ENCODE peak calls at places on chromosomes 7 and 10, in five cellular contexts. H, D, L, M and C are unnamed samples. For H3K9me3, the result is how much of the 10 kb centered on the place peaks cover.

GRCh38 chr10:90862908-90863514 is 5.2 kb upstream of the HTR7 start:
- DNase-seq in D (peak), M (peak), H (no peak), L (no peak), C (no peak)

GRCh38 chr7:14821757-14822480 is 80.6 kb downstream of the DGKB start:
- DNase-seq in H (no peak), D (no peak), M (peak), L (no peak), C (no peak)

GRCh38 chr10:60910543-60910942 is 33.4 kb downstream of the RHOBTB1 start:
- DNase-seq in M (no peak), L (peak), D (no peak), H (peak), C (no peak)

GRCh38 chr10:99766282-99766681 is 16.2 kb upstream of the ABCC2 start:
- DNase-seq in D (no peak), L (no peak), H (no peak), M (no peak), C (no peak)

GRCh38 chr10:132392811-132393694 is 3.9 kb upstream of the PWWP2B start:
- DNase-seq in L (no peak), H (no peak), D (no peak), M (peak), C (peak)

GRCh38 chr7:116165717-116166116 is 44.6 kb upstream of the TES start:
- DNase-seq in H (peak), M (no peak), D (no peak), L (no peak), C (no peak)

GRCh38 chr7:134182078-134182477 is 54.9 kb downstream of the LRGUK start:
- DNase-seq in H (no peak), D (no peak), L (no peak), M (no peak), C (no peak)

GRCh38 chr7:76246804-76247389 is 45.2 kb downstream of the SRRM3 start:
- DNase-seq in M (no peak), D (no peak), H (no peak), L (no peak), C (no peak)

GRCh38 chr10:9012312-9012711 is 957.8 kb downstream of the GATA3 start:
- DNase-seq in L (no peak), H (no peak), D (no peak), M (peak), C (no peak)

GRCh38 chr7:43650457-43651052 is 67.6 kb downstream of the STK17A start:
- DNase-seq in D (no peak), L (no peak), M (peak), H (no peak), C (no peak)

GRCh38 chr7:131424219-131424822 is 96.6 kb downstream of the MKLN1 start:
- DNase-seq in L (no peak), M (peak), H (no peak), D (peak), C (no peak)

GRCh38 chr10:94287331-94287730 is 75.4 kb downstream of the NOC3L start:
- DNase-seq in L (no peak), D (no peak), M (no peak), H (no peak), C (no peak)

GRCh38 chr7:120827719-120828118 is 30.2 kb downstream of the TSPAN12 start:
- DNase-seq in H (no peak), D (no peak), L (no peak), M (peak), C (no peak)

GRCh38 chr10:4033341-4033896 is 248.4 kb upstream of the KLF6 start:
- DNase-seq in M (peak), D (no peak), L (no peak), H (no peak), C (no peak)

GRCh38 chr7:29793507-29793906 is 12.8 kb upstream of the WIPF3 start:
- DNase-seq in D (peak), L (no peak), H (no peak), M (no peak), C (no peak)

GRCh38 chr7:28062197-28062988 is 118.2 kb downstream of the JAZF1 start:
- DNase-seq in H (peak), M (peak), L (peak), D (peak), C (peak)

GRCh38 chr7:57177856-57178767 is 45.9 kb upstream of the ZNF479 start:
- DNase-seq in H (no peak), D (no peak), L (no peak), M (no peak), C (no peak)

GRCh38 chr10:122140941-122141623 is 130.0 kb upstream of the BTBD16 start:
- DNase-seq in M (peak), L (peak), H (peak), D (peak), C (peak)

GRCh38 chr10:22022257-22023051 is 18.9 kb upstream of the DNAJC1 start:
- DNase-seq in D (peak), H (peak), L (no peak), M (no peak), C (no peak)

GRCh38 chr7:44307905-44308740 is 17.3 kb downstream of the CAMK2B start:
- DNase-seq in M (no peak), L (peak), D (no peak), H (no peak), C (no peak)

GRCh38 chr7:143049380-143049779 is 2.8 kb upstream of the OR6V1 start:
- DNase-seq in L (no peak), D (no peak), H (no peak), M (no peak), C (no peak)

GRCh38 chr7:143048827-143049226 is 3.3 kb upstream of the OR6V1 start:
- DNase-seq in L (no peak), H (no peak), D (no peak), M (no peak), C (no peak)

GRCh38 chr7:143043391-143043790 is 8.8 kb upstream of the OR6V1 start:
- DNase-seq in H (no peak), L (no peak), D (no peak), M (no peak), C (no peak)

GRCh38 chr7:143046334-143046935 is 5.7 kb upstream of the OR6V1 start:
- DNase-seq in M (no peak), D (no peak), L (no peak), H (no peak), C (no peak)

DNA sequence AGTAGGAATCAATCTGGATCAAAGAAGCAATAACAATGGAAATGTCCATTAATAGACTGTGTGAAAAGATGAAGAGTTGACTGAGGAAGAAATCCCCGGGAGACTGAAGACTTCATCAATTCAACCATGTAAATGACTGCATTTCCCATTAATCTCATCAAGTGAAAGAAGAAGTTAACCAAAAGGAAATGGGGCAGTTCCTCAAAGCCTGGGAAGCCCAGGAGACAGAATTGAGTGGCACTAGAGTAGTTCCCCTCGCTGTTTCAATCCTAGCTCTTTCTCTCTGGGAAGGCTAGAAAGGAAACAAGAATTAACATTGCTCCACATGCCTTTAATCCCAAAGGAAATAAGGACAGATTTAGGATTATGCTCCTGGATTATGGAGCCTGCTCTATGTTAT is 4.8 kb upstream of the OR6V1 start:
- DNase-seq in M (no peak), L (no peak), H (no peak), D (no peak), C (no peak)
- TF ChIP-seq POLR2A in M (no peak), L (no peak), H (no peak), D (no peak), C (no peak)

DNA sequence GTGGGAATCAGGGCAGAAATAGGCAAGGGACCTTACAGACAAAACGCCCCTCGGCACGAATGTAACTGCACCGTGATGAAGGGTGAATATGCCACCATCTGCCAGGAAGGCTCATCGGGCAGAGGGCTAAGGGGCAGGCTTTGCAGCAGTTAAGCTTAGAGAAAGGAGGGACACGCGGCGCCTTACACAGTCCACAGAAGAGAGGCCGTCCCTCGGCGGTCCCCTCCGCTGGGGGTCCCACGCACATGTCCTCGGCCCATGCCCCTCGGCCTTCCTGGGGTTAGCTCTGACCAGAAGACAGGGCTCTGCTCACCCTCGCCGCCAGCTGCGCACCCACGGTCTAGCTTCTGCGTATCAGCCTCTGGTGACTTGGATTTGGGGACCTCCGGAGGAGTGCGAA is 141.1 kb downstream of the DYNC2I1 start:
- DNase-seq in M (no peak), D (no peak), L (no peak), H (no peak), C (no peak)
- H3K9me3 ChIP-seq in M (under half), D (under half), L (under half), H (under half), C (under half)

DNA sequence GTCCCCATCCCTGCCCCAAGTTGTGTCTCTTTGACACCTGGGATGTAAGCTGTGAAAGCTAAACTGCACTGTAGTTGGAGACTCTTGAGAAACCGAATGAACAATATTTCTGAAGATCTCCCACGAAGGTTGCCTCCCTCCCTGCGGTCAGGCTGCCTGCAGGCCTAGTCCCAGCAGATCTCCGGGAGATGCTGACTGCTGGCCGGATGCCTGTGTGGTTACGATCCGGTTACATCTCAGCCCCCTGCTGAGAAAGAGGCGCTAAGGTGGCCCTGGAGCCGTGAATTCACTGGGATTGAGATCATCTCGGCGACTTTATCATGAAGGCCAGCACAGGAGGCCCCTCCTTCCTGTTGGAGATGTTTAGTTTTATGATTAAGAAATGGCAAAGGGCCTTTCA is 177.8 kb downstream of the PRKAG2 start:
- DNase-seq in H (no peak), D (peak), M (peak), L (no peak), C (no peak)
- H3K4me3 ChIP-seq in H (no peak), D (no peak), M (no peak), L (no peak), C (no peak)

GRCh38 chr7:94656925-94657731 is 1.2 kb upstream of the SGCE start:
- DNase-seq in D (peak), M (peak), H (no peak), L (no peak), C (no peak)

GRCh38 chr7:94655562-94655883 is 410 bp downstream of the SGCE start:
- DNase-seq in D (no peak), M (no peak), H (no peak), L (no peak), C (no peak)

GRCh38 chr7:94654764-94655561 is 970 bp downstream of the SGCE start:
- DNase-seq in D (no peak), L (no peak), H (peak), M (peak), C (no peak)

GRCh38 chr7:94656658-94656924 is 658 bp upstream of the SGCE start:
- DNase-seq in D (no peak), H (no peak), M (no peak), L (no peak), C (no peak)

DNA sequence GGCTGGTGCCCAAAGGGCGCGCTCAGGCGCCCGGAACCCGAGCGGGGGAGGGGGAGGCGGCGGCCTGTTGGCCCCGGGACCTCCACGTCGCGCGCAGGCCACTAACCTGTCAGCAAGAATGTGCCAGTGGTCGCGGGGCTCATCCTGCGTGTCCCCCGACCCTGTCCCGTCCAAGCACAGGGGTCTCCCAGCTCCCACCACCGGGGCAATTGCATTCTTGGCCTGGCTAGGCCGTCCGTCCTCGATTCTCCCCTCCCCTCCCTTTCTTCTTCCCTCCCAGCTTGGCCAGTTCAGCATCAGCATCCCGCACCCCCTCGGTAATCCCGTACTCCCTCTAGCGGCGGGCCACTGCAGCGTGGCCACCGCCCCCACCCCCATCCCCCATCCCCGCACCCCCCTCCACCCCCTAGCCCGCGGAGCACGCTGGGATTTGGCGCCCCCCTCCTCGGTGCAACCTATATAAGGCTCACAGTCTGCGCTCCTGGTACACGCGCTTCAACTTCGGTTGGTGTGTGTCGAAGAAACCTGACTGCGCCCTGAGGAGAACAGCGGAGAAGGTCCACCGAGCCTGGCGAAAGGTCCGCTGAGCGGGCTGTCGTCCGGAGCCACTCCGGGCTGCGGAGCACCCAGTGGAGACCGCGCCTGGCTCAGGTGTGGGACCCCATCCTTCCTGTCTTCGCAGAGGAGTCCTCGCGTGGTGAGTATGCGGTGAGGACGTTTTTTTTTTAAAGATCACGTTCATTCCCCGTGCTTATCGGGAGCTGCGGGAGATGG is at the start of gene SGCE:
- DNase-seq in L (peak), M (peak), D (peak), H (peak), C (no peak)
- TF ChIP-seq POLR2A in L (no peak), M (peak), D (no peak), H (peak), C (no peak)

GRCh38 chr7:158507917-158508316 is 79.7 kb downstream of the PTPRN2 start:
- DNase-seq in H (no peak), L (no peak), M (no peak), D (no peak), C (no peak)
- H3K9me3 ChIP-seq in H (under half), L (under half), M (half or more), D (under half), C (under half)

DNA sequence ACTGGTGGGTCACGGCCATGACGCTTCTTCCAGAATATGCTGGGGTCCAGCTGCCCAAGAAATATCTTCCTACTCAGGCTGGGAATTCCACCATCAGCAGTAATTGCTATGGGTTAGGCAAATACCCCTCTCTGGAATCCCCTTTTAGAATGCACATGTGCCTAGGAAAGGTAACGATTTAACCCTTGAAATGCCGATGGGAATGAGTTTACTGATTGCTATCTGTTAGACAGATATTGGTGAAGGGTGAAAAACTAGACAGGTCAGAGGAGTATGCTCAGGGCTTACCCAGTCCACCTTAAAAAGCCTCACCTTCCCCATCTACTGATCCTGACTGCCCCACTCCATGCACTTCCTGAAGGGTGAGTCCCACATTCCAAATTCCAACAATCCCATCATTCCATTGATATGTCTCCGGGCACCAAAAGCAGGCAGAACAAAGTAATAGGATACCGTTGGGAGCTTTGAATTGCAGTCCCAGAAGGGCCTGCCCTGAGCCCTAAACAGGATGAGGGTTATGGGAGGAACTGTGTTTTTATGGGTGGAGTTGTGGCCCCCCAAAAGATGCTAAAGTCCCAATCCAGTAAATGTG is 59.3 kb downstream of the DLG5 start:
- DNase-seq in D (no peak), L (no peak), M (no peak), H (no peak), C (no peak)
- H3K4me3 ChIP-seq in D (no peak), L (no peak), M (no peak), H (no peak), C (no peak)

DNA sequence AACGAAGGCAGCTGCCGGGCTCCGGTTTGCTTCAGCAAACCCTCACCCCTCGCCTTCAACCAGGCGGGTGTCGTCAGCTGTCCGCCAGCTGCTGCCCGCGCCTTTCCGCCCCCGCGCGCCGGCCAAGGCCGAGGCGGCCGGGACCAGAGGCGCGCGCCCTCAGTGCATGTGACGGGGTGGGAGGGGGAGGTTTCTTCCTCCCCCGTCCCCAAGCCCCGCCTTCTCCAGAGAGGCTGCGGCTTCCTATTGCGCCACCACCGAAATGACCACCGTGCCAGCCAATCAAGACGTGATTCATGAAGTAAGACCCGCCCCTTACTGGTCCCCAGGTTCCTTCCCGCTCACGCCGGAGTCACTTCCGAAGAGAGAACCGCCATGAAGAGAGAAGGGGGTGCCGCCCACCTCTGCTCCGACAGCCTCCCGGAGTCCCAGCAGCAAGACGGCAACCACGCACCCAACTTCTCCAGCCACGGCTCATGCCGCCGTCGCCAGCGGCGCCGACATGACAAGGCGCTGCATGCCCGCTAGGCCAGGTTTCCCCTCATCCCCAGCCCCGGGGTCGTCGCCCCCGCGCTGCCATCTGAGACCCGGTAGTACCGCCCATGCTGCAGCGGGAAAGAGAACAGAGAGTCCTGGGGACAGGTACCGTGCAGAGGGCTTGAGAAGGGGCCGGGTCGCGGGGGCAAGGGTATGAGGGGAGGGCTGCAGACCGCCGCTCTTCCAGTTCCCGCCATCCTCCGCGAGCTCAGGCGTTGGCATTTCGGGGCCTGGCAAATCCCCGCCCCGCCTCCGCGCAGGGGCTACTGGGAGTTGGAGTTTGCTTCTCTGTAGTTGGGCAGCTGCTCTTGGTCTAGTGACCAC is at the start of gene SLF2:
- DNase-seq in H (peak), M (peak), D (peak), L (peak), C (peak)
- TF ChIP-seq POLR2A in H (peak), M (peak), D (peak), L (peak), C (peak)

GRCh38 chr7:157714166-157715070 is 377.6 kb downstream of the DNAJB6 start:
- DNase-seq in M (no peak), H (no peak), L (no peak), D (no peak), C (no peak)

GRCh38 chr7:157712666-157713235 is 375.9 kb downstream of the DNAJB6 start:
- DNase-seq in M (no peak), D (no peak), H (no peak), L (no peak), C (no peak)

GRCh38 chr7:157711353-157711888 is 374.6 kb downstream of the DNAJB6 start:
- DNase-seq in D (no peak), L (no peak), H (no peak), M (no peak), C (no peak)

GRCh38 chr7:157715071-157715937 is 378.5 kb downstream of the DNAJB6 start:
- DNase-seq in H (no peak), D (no peak), M (no peak), L (no peak), C (no peak)

DNA sequence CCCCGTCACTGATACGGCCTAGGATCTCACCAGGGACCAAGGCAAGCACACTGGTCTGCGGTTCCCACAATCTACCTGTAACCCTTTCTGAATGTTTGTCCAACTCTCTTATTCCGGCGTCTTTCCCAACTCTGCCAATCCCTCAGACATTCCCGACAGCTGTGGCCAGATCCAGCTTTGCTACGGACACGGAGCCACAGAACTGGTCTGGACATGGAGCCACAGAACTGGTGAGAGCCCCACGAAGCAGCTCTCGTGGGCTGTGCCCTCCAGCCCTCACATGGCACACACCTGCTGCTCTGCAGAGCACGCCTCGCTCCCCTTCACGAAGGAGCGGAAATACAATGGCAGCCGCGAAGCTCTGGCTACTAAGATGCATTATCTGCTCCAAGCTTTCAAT is 376.8 kb downstream of the DNAJB6 start:
- DNase-seq in M (no peak), D (no peak), L (no peak), H (no peak), C (no peak)
- H3K9me3 ChIP-seq in M (under half), D (under half), L (under half), H (under half), C (under half)